ENCODE peak calls at places on chromosomes 5 and 9, in four cellular contexts. I is fibroblast of lung, S is lung, N is HCT116. M is an unnamed sample. For H3K4me1, the result is how much of the 10 kb centered on the place peaks cover.

GRCh38 chr5:111787006-111787405 is 30.0 kb upstream of the NREP start:
- DNase-seq in S (no peak), N (no peak), I (no peak), M (no peak)

GRCh38 chr5:10622810-10623209 is 58.9 kb downstream of the ANKRD33B start:
- DNase-seq in N (no peak), S (no peak), I (no peak), M (no peak)

GRCh38 chr5:175288048-175288621 is 155.8 kb downstream of the DRD1 start:
- DNase-seq in N (peak), I (no peak), S (no peak), M (no peak)

GRCh38 chr9:23849379-23849778 is 23.3 kb upstream of the ELAVL2 start:
- DNase-seq in S (no peak), N (no peak), I (no peak), M (no peak)

GRCh38 chr9:106693546-106693945 is 169.4 kb upstream of the ZNF462 start:
- DNase-seq in S (no peak), N (no peak), I (no peak), M (no peak)

GRCh38 chr9:30536494-30536893 is 1847.9 kb upstream of the ACO1 start:
- DNase-seq in I (no peak), N (no peak), S (no peak), M (no peak)

GRCh38 chr5:80961376-80962281 is 1.5 kb downstream of the RASGRF2 start:
- DNase-seq in S (no peak), N (no peak), I (peak), M (no peak)

GRCh38 chr9:35920004-35920658 is 10.8 kb downstream of the SPAAR start:
- DNase-seq in S (no peak), N (no peak), I (no peak), M (no peak)

GRCh38 chr5:150197476-150197875 is 7.6 kb downstream of the SLC6A7 start:
- DNase-seq in N (no peak), S (no peak), I (no peak), M (no peak)

GRCh38 chr9:125153712-125154367 is 10.5 kb upstream of the SCAI start:
- DNase-seq in S (no peak), N (no peak), I (no peak), M (no peak)

GRCh38 chr5:11050596-11051304 is 289.7 kb upstream of the DAP start:
- DNase-seq in I (no peak), N (no peak), S (no peak), M (no peak)

GRCh38 chr5:170769236-170769635 is 14.3 kb upstream of the GABRP start:
- DNase-seq in N (no peak), S (no peak), I (no peak), M (no peak)

GRCh38 chr5:55691265-55692105 is 20.6 kb downstream of the SLC38A9 start:
- DNase-seq in N (peak), S (no peak), I (peak), M (no peak)

GRCh38 chr5:68420476-68421344 is 205.2 kb downstream of the PIK3R1 start:
- DNase-seq in N (no peak), S (no peak), I (no peak), M (peak)

GRCh38 chr5:64971538-64971937 is 202.8 kb downstream of the CWC27 start:
- DNase-seq in N (no peak), S (no peak), I (peak), M (no peak)

GRCh38 chr9:97954550-97954989 is 16.6 kb upstream of the HEMGN start:
- DNase-seq in I (peak), S (peak), N (peak), M (no peak)

GRCh38 chr9:135962696-135963307 is 1.6 kb upstream of the UBAC1 start:
- DNase-seq in S (no peak), N (no peak), I (no peak), M (no peak)

GRCh38 chr5:96743805-96744559 is 63.8 kb downstream of the ERAP1 start:
- DNase-seq in S (no peak), N (no peak), I (no peak), M (no peak)

GRCh38 chr9:38382141-38382540 is 10.4 kb upstream of the ALDH1B1 start:
- DNase-seq in S (no peak), I (no peak), N (no peak), M (no peak)

GRCh38 chr9:2047916-2048315 is 32.8 kb downstream of the SMARCA2 start:
- DNase-seq in N (no peak), I (no peak), S (no peak), M (no peak)

GRCh38 chr5:72555871-72556270 is 48.7 kb upstream of the ZNF366 start:
- DNase-seq in I (peak), N (no peak), S (no peak), M (no peak)

GRCh38 chr5:153456354-153456753 is 34.1 kb upstream of the GRIA1 start:
- DNase-seq in S (no peak), I (no peak), N (no peak), M (no peak)

GRCh38 chr9:136085815-136086212 is 9.3 kb downstream of the NACC2 start:
- DNase-seq in N (no peak), S (peak), I (no peak), M (peak)

DNA sequence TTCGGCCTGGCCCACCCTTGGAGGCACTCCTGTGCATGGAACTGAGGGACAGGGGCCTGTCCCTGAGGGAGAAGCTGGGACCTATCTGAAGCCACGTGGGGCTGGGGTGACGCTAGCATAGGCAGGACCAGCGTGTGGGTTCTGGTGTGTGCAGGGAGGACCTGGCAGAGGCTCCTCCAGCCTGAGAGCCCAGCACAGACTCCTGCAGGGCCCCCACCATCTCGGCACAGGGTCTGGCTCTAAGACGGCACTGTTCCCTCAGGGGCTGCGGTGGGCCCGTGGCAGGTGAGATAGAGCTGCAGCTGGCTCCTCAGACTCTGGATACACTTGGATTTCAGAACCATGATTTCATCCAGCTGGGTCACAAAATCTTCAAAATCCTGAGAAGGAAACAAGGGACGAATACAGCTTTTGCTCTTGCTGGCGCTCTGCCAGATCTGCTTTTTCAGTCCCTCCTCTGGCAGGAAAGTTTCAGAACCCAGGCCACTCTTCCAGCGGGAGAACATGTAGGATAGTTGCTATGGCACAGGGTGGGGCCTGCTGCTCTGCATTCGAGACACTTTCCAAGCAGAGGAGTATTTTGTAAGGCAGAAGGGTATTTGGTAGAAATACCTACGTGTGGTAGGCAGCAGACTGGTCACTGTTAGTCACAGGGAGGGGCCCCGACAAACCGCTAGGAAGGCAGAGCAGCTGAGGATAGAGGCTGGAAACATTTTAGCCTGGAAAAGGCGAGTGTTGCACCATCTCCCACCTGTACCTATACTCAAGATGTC is 74.7 kb downstream of the KIF24 start:
- DNase-seq in N (peak), I (peak), S (no peak), M (peak)
- H3K4me1 ChIP-seq in N (under half), I (under half), S (under half), M (half or more)

GRCh38 chr5:115070737-115071136 is 99.0 kb downstream of the TRIM36 start:
- DNase-seq in I (no peak), N (no peak), S (no peak), M (no peak)

GRCh38 chr5:115068239-115069086 is 101.2 kb downstream of the TRIM36 start:
- DNase-seq in N (peak), I (peak), S (no peak), M (no peak)

GRCh38 chr5:115072266-115073056 is 97.2 kb downstream of the TRIM36 start:
- DNase-seq in S (no peak), I (no peak), N (no peak), M (no peak)

DNA sequence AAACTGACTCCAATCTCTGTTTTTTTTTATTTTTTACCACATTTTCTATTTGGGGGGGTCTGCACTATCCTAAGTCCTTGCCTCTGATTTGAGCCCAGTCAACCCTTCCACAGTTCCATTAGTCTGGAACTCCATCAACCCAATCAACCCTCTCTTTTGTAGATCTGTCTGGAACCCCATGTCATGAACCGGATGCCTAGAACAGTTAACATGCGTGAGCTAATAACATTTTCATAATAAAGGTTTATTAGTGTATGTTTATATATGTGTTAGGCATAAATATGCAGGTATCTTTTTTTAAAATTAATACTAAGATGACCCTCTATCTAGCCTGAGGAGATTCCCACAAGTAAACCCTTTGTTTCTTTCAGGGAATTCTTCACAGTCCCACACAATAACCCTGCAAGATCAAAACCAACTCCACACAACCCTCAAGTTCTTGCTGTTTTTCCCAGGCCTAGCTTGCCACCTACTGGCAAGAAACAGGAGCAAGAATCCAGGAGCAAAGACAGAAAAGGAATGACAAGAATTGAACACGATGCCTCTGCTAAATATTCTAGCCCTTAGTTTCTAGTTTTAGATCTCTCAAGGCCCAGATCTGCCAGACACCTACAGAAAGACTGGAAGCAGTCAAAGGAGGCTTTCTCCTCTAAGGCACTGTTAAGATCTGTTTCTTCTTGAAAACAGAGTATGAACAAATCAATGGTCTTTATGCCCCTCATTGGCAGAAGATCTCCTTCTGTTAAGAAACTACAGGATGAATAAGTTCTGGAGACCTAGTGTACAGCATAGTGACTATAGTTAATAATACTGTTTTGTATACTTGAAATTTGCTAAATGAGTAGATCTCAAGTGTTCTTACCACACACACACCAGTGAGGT is 100.4 kb downstream of the TRIM36 start:
- DNase-seq in N (peak), S (no peak), I (peak), M (no peak)
- TF ChIP-seq CTCF in N (peak), S (no peak), I (peak), M (peak)

DNA sequence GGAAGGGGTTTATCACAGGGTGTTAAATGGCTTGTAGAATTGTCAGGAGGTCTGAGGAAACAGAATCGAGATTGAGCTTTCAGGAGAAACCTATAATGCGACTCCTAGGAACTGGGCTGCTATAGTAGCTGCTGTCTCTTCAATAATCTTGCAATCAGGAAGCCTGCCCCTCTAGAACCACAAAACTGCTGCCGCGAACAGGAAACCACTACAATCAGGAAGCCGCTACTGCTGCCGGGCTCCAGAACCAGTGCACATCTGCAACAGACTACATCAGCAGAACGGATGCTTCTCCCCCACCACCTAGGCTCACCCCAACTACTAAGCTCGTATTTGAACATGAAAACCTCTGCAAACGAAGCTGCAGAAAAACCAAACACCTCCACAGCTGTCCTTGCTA is 31.6 kb downstream of the TNFSF8 start:
- DNase-seq in S (no peak), I (no peak), N (no peak), M (peak)
- H3K4me1 ChIP-seq in S (under half), I (under half), N (under half), M (under half)

GRCh38 chr5:1799602-1800469 is at the start of gene MRPL36:
- DNase-seq in N (peak), I (peak), S (peak), M (peak)
- TF ChIP-seq CTCF in N (no peak), I (no peak), S (no peak), M (no peak)

GRCh38 chr9:123070210-123070609 is 36.7 kb downstream of the GPR21 start:
- DNase-seq in N (no peak), I (no peak), S (no peak), M (no peak)
- H3K4me1 ChIP-seq in N (under half), I (under half), S (under half), M (under half)

GRCh38 chr9:93077811-93078210 is 18.2 kb upstream of the CARD19 start:
- DNase-seq in I (no peak), S (no peak), N (no peak), M (no peak)
- TF ChIP-seq CTCF in I (no peak), S (no peak), N (no peak), M (no peak)

GRCh38 chr5:124703995-124704394 is 42.4 kb downstream of the ZNF608 start:
- DNase-seq in S (no peak), I (no peak), N (no peak), M (no peak)
- H3K4me1 ChIP-seq in S (under half), I (under half), N (under half), M (half or more)

GRCh38 chr5:133612021-133612860 is at the start of gene FSTL4:
- DNase-seq in N (no peak), S (peak), I (no peak), M (no peak)
- TF ChIP-seq CTCF in N (no peak), S (no peak), I (no peak), M (no peak)

M was measured in left ventricle myocardium inferior.